ENCODE peak calls at places on chromosomes 11 and 22, in nine cellular contexts. A, H, M, E, Z, D, I, Y and V are unnamed samples.

GRCh38 chr11:14036495-14036894 is 74.0 kb downstream of the SPON1 start:
- DNase-seq in E (no peak), I (no peak), A (no peak), Y (no peak), H (no peak), D (no peak), Z (peak), M (no peak), V (no peak)

GRCh38 chr11:833849-834311 is 1.1 kb downstream of the CD151 start:
- DNase-seq in D (no peak), A (no peak), Y (peak), H (no peak), Z (no peak), I (no peak), M (no peak), E (no peak), V (no peak)

GRCh38 chr11:117693344-117693743 is 103.7 kb downstream of the DSCAML1 start:
- DNase-seq in I (no peak), Z (no peak), M (no peak), E (no peak), H (peak), A (no peak), D (no peak), Y (no peak), V (no peak)

GRCh38 chr11:27353593-27354358 is 9.2 kb downstream of the CCDC34 start:
- DNase-seq in E (no peak), A (no peak), M (no peak), I (peak), Y (peak), Z (peak), D (no peak), H (no peak), V (no peak)

GRCh38 chr11:124762624-124763155 is 600 bp upstream of the ESAM start:
- DNase-seq in I (no peak), E (peak), A (no peak), H (no peak), M (no peak), D (no peak), Y (no peak), Z (no peak), V (no peak)

GRCh38 chr22:25232301-25232700 is 12.9 kb downstream of the CRYBB2 start:
- DNase-seq in E (no peak), Z (peak), D (no peak), Y (peak), A (no peak), H (no peak), I (peak), M (no peak), V (no peak)

GRCh38 chr11:67776834-67777530 is 102.6 kb upstream of the ALDH3B2 start:
- DNase-seq in Z (no peak), D (no peak), Y (no peak), M (no peak), H (no peak), I (no peak), A (no peak), E (no peak), V (no peak)

GRCh38 chr11:115624065-115624464 is 119.8 kb upstream of the CADM1 start:
- DNase-seq in M (no peak), H (no peak), A (no peak), E (no peak), D (no peak), Y (no peak), Z (no peak), I (no peak), V (no peak)

GRCh38 chr11:727281-727701 is 20.0 kb upstream of the TALDO1 start:
- DNase-seq in Z (no peak), D (no peak), A (peak), M (no peak), I (no peak), Y (no peak), H (no peak), E (no peak), V (no peak)

GRCh38 chr11:83724704-83725114 is 438.5 kb upstream of the CCDC90B start:
- DNase-seq in H (peak), Z (no peak), A (peak), I (no peak), E (peak), Y (peak), M (no peak), D (peak), V (no peak)

GRCh38 chr11:92477686-92478085 is 253.1 kb downstream of the FAT3 start:
- DNase-seq in D (no peak), A (no peak), E (no peak), H (peak), M (no peak), I (no peak), Y (no peak), Z (no peak), V (no peak)

GRCh38 chr11:27705873-27706820 is 5.9 kb upstream of the BDNF start:
- DNase-seq in E (no peak), Y (peak), M (no peak), A (no peak), H (no peak), I (peak), Z (peak), D (no peak), V (no peak)

GRCh38 chr11:113690619-113691569 is 15.2 kb downstream of the TMPRSS5 start:
- DNase-seq in Z (peak), E (peak), A (no peak), H (peak), D (peak), M (no peak), I (peak), Y (peak), V (no peak)

GRCh38 chr22:47450876-47451475 is 688.5 kb downstream of the TBC1D22A start:
- DNase-seq in I (no peak), Z (no peak), A (no peak), H (no peak), E (no peak), M (no peak), Y (no peak), D (no peak), V (no peak)

GRCh38 chr11:114281388-114281956 is 14.7 kb upstream of the NNMT start:
- DNase-seq in D (no peak), H (no peak), Y (no peak), I (no peak), A (no peak), E (no peak), Z (no peak), M (no peak), V (no peak)

GRCh38 chr11:128324531-128325141 is 262.7 kb downstream of the ETS1 start:
- DNase-seq in Z (no peak), D (no peak), Y (no peak), A (no peak), M (peak), H (no peak), I (no peak), E (no peak), V (no peak)

GRCh38 chr11:122322369-122322768 is 206.4 kb upstream of the BLID start:
- DNase-seq in H (no peak), A (no peak), D (no peak), Z (peak), M (no peak), E (no peak), I (peak), Y (peak), V (no peak)

GRCh38 chr11:6234314-6235031 is at the start of gene FHIP1B:
- DNase-seq in E (peak), I (peak), Y (peak), Z (peak), M (peak), H (peak), D (peak), A (peak), V (peak)

GRCh38 chr11:7514099-7514725 is 413 bp downstream of the PPFIBP2 start:
- DNase-seq in Y (no peak), M (no peak), D (peak), Z (no peak), E (peak), A (peak), H (peak), I (no peak), V (no peak)

GRCh38 chr11:444397-445144 is 2.8 kb upstream of the ANO9 start:
- DNase-seq in H (peak), M (no peak), D (peak), I (peak), Z (peak), E (no peak), A (no peak), Y (peak), V (peak)

GRCh38 chr11:4027746-4028145 is 66.9 kb upstream of the RRM1 start:
- DNase-seq in I (no peak), D (no peak), E (no peak), A (no peak), H (no peak), Y (no peak), M (no peak), Z (no peak), V (no peak)

GRCh38 chr11:129608711-129609110 is 206.9 kb upstream of the TMEM45B start:
- DNase-seq in H (no peak), Z (no peak), M (no peak), Y (no peak), A (no peak), E (no peak), D (no peak), I (no peak), V (no peak)

GRCh38 chr11:10323793-10324170 is 18.9 kb downstream of the ADM start:
- DNase-seq in E (no peak), M (no peak), H (no peak), I (peak), D (no peak), Y (peak), Z (peak), A (no peak), V (no peak)

GRCh38 chr11:119907934-119908760 is 179.1 kb upstream of the NECTIN1 start:
- DNase-seq in H (no peak), Z (no peak), I (no peak), E (no peak), M (no peak), D (no peak), A (no peak), Y (no peak), V (no peak)

GRCh38 chr11:130122141-130122575 is 37.4 kb upstream of the ST14 start:
- DNase-seq in I (no peak), E (no peak), Y (peak), Z (no peak), A (no peak), D (no peak), M (no peak), H (no peak), V (no peak)

GRCh38 chr11:117096140-117096972 is 1.9 kb downstream of the SIK3 start:
- DNase-seq in M (no peak), I (no peak), H (peak), Z (no peak), A (peak), D (no peak), E (no peak), Y (peak), V (no peak)

DNA sequence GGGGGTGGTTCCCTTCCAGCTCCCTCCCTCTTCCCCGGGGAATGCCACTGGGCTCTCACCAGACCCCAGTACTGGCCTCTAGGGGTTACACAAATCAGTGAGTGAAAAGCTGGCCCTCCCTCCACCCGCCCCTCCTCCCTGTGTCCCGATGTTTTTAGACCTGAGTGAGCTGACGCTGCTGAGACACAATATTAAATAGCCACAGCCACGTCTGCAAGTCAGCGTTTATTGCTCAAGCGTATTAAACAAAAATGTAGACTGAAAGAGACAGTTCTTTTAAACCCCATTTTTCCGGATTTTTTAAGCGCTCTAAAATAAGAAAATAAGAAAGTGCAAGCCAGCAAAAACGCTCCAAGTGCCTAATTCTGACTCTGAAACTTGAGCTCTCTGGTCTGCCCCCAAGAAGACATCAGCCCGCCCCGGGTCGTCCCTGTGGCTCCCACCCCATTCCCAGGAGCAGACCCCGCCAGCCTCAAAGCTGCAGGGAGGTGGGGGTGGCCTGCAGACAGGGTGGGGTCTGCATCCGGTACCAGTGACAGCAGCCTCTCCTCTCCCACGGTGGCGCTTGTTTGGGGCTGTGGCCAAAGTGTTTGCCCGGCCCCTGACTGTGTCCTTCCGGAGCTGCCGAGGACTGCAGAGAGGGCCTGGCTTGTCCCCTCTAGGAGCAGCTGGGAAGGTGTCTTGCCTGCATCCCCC is 1.2 kb upstream of the TTLL8 start:
- DNase-seq in H (peak), E (peak), A (no peak), Y (peak), Z (no peak), M (no peak), I (no peak), D (no peak), V (no peak)
- TF ChIP-seq CTCF in H (peak), E (no peak), A (no peak), Y (peak), Z (no peak), M (no peak), I (no peak), D (no peak), V (peak)

DNA sequence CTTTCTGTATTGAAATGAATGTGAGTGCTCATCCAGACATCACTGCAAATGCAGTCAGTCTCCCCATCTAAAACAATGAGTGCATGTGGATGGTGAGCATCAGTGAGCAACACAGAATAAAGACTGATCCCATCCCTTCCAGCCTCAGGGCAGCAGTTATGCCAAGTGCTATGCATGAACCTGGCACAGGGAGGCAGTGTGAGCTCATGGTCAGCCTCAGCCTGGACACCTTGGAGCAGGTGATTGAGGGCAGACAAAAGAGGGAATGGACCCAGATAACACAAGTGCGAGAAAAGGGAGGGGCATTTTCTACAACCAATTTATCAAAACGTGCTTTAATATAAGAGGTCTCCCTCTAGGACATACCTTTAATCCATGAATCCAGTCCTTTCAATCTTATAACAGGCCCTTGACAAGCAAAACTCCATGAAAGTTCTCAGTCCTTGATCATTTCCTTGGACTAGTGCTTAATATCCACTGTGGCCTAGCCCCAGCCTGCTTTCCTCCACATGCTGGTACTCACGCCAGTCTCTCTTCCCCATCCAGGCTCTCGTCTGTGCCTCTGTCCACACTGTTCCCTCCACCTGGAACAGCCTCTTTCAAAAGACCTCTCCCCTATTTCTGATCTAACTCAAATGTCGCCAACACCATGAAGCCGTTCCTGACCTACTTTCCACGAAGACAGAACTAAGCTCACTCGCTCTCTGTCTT is 50.5 kb upstream of the LRRC55 start:
- DNase-seq in M (no peak), A (no peak), Z (peak), I (no peak), Y (peak), H (peak), E (peak), D (no peak), V (no peak)
- TF ChIP-seq CTCF in M (no peak), A (no peak), Z (peak), I (peak), Y (peak), H (peak), E (peak), D (peak), V (peak)

DNA sequence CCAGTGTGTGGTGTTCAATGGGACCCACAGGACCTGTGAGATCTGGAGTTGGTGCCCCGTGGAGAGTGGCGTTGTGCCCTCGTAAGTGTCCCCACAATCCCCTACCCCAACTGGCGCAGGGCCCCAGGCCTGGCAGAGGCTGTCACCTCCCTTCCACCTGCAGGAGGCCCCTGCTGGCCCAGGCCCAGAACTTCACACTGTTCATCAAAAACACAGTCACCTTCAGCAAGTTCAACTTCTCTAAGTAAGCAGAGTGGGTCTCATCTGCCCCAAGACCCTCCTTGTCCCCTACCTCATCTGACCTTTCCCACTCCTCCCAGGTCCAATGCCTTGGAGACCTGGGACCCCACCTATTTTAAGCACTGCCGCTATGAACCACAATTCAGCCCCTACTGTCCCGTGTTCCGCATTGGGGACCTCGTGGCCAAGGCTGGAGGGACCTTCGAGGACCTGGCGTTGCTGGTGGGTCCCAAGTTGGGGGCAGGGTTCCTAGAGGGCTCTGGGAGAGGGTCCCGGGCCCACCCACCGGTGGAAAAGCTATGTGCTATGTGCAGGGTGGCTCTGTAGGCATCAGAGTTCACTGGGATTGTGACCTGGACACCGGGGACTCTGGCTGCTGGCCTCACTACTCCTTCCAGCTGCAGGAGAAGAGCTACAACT is 8.1 kb downstream of the P2RX6 start:
- DNase-seq in M (no peak), A (no peak), Y (no peak), H (no peak), E (no peak), Z (no peak), D (no peak), I (no peak), V (no peak)
- TF ChIP-seq CTCF in M (no peak), A (no peak), Y (no peak), H (no peak), E (peak), Z (no peak), D (no peak), I (no peak), V (peak)

GRCh38 chr22:39311592-39312400 is 7.6 kb downstream of the RPL3 start:
- DNase-seq in M (no peak), Z (no peak), Y (no peak), I (no peak), A (no peak), H (no peak), D (no peak), E (no peak), V (no peak)

GRCh38 chr22:39306456-39307361 is 12.7 kb downstream of the RPL3 start:
- DNase-seq in I (no peak), E (peak), M (no peak), Y (no peak), H (no peak), D (peak), A (no peak), Z (no peak), V (no peak)

GRCh38 chr22:39309881-39310714 is 9.3 kb downstream of the RPL3 start:
- DNase-seq in A (no peak), H (no peak), M (no peak), E (no peak), Y (peak), I (no peak), Z (no peak), D (no peak), V (no peak)

GRCh38 chr22:39309364-39309861 is 10.0 kb downstream of the RPL3 start:
- DNase-seq in H (no peak), Z (no peak), I (no peak), Y (no peak), M (no peak), E (no peak), A (no peak), D (no peak), V (no peak)

GRCh38 chr22:39308614-39309363 is 10.6 kb downstream of the RPL3 start:
- DNase-seq in D (peak), H (peak), E (no peak), I (peak), M (no peak), Z (peak), A (peak), Y (peak), V (no peak)
- TF ChIP-seq CTCF in D (no peak), H (no peak), E (no peak), I (peak), M (no peak), Z (peak), A (no peak), Y (peak), V (peak)

DNA sequence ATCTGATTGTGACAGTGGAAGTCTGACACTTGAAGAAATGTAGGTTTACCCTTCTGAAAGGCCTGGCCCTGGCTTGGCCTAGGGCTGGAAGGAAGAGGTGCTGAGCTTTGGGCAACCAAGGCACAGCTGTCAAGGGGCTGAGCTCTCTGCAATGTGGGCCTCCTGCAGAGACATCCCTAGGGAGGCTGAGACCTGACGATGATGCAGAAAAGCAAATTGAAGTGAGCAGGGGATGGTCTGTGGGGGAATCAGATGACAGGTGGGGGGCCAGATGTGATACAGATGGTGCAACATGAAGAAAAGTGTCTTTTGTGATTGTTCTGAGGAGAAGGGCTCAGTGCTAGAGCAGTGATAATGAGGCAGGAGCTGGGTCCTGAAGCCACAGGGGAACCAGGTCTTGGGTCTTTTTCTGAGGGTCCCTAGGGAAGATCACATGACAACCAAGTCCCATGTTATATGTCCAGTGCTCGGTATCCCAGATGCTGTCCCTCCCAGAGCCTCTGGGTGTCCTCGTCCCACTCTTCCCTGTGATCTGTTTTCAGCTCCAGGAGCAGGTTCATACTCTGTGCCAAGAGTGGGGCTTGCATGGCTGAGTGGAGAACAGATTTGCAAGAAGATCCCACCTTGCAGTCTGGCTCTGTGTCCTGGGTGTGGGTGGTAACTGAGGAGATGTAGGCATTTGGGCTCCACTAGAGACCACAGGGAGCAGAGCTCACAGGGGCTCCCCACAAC is 79.9 kb upstream of the VPREB1 start:
- DNase-seq in I (no peak), M (no peak), E (no peak), H (no peak), D (no peak), Y (no peak), Z (no peak), A (no peak), V (no peak)
- TF ChIP-seq CTCF in I (no peak), M (no peak), E (no peak), H (no peak), D (no peak), Y (peak), Z (no peak), A (no peak), V (no peak)

GRCh38 chr11:134014502-134014901 is 54.4 kb upstream of the JAM3 start:
- DNase-seq in D (no peak), Y (no peak), A (no peak), H (no peak), M (no peak), I (no peak), E (peak), Z (peak), V (no peak)
- TF ChIP-seq CTCF in D (no peak), Y (peak), A (no peak), H (no peak), M (no peak), I (peak), E (no peak), Z (peak), V (peak)